ENCODE peak calls at places on chromosomes 5 and 9, in four cellular contexts. One of them, this sample, is unnamed.

GRCh38 chr5:95726811-95727763 is 4.0 kb upstream of the RHOBTB3 start:
- DNase-seq in activated T-cell treated with anti-CD3 and anti-CD28 coated beads, Interleukin-2, amount 50 U/mL, for 72 hours: no peak
- DNase-seq in CD8-positive, alpha-beta T cell: no peak
- DNase-seq in activated CD4-positive, alpha-beta T cell treated with anti-CD3 and anti-CD28 coated beads for 4 hours: no peak
- DNase-seq in this sample: no peak

GRCh38 chr5:172775326-172776234 is 4.6 kb upstream of the DUSP1 start:
- DNase-seq in activated CD4-positive, alpha-beta T cell treated with anti-CD3 and anti-CD28 coated beads for 4 hours: no peak
- DNase-seq in activated T-cell treated with anti-CD3 and anti-CD28 coated beads, Interleukin-2, amount 50 U/mL, for 72 hours: no peak
- DNase-seq in CD8-positive, alpha-beta T cell: no peak
- DNase-seq in this sample: no peak

GRCh38 chr9:114172981-114173833 is 17.9 kb downstream of the COL27A1 start:
- DNase-seq in activated CD4-positive, alpha-beta T cell treated with anti-CD3 and anti-CD28 coated beads for 4 hours: no peak
- DNase-seq in CD8-positive, alpha-beta T cell: no peak
- DNase-seq in activated T-cell treated with anti-CD3 and anti-CD28 coated beads, Interleukin-2, amount 50 U/mL, for 72 hours: no peak
- DNase-seq in this sample: no peak

GRCh38 chr5:36607838-36608783 is 1.7 kb downstream of the SLC1A3 start:
- DNase-seq in CD8-positive, alpha-beta T cell: no peak
- DNase-seq in activated T-cell treated with anti-CD3 and anti-CD28 coated beads, Interleukin-2, amount 50 U/mL, for 72 hours: no peak
- DNase-seq in activated CD4-positive, alpha-beta T cell treated with anti-CD3 and anti-CD28 coated beads for 4 hours: no peak
- DNase-seq in this sample: no peak

GRCh38 chr9:85479305-85479704 is 262.4 kb downstream of the AGTPBP1 start:
- DNase-seq in CD8-positive, alpha-beta T cell: no peak
- DNase-seq in activated CD4-positive, alpha-beta T cell treated with anti-CD3 and anti-CD28 coated beads for 4 hours: no peak
- DNase-seq in activated T-cell treated with anti-CD3 and anti-CD28 coated beads, Interleukin-2, amount 50 U/mL, for 72 hours: no peak
- DNase-seq in this sample: no peak

GRCh38 chr5:7850533-7851239 is at the start of gene CFAP90:
- DNase-seq in activated CD4-positive, alpha-beta T cell treated with anti-CD3 and anti-CD28 coated beads for 4 hours: peak
- DNase-seq in activated T-cell treated with anti-CD3 and anti-CD28 coated beads, Interleukin-2, amount 50 U/mL, for 72 hours: no peak
- DNase-seq in CD8-positive, alpha-beta T cell: no peak
- DNase-seq in this sample: peak

GRCh38 chr5:130282044-130282443 is 377.8 kb downstream of the CHSY3 start:
- DNase-seq in activated T-cell treated with anti-CD3 and anti-CD28 coated beads, Interleukin-2, amount 50 U/mL, for 72 hours: no peak
- DNase-seq in CD8-positive, alpha-beta T cell: no peak
- DNase-seq in activated CD4-positive, alpha-beta T cell treated with anti-CD3 and anti-CD28 coated beads for 4 hours: no peak
- DNase-seq in this sample: no peak

GRCh38 chr9:123322771-123323481 is 33.1 kb upstream of the CRB2 start:
- DNase-seq in activated CD4-positive, alpha-beta T cell treated with anti-CD3 and anti-CD28 coated beads for 4 hours: peak
- DNase-seq in activated T-cell treated with anti-CD3 and anti-CD28 coated beads, Interleukin-2, amount 50 U/mL, for 72 hours: peak
- DNase-seq in CD8-positive, alpha-beta T cell: peak
- DNase-seq in this sample: peak

GRCh38 chr9:87119328-87119881 is 172.1 kb upstream of the GAS1 start:
- DNase-seq in activated T-cell treated with anti-CD3 and anti-CD28 coated beads, Interleukin-2, amount 50 U/mL, for 72 hours: no peak
- DNase-seq in CD8-positive, alpha-beta T cell: no peak
- DNase-seq in activated CD4-positive, alpha-beta T cell treated with anti-CD3 and anti-CD28 coated beads for 4 hours: no peak
- DNase-seq in this sample: no peak

GRCh38 chr5:170046221-170046620 is 59.5 kb upstream of the FOXI1 start:
- DNase-seq in activated T-cell treated with anti-CD3 and anti-CD28 coated beads, Interleukin-2, amount 50 U/mL, for 72 hours: no peak
- DNase-seq in activated CD4-positive, alpha-beta T cell treated with anti-CD3 and anti-CD28 coated beads for 4 hours: no peak
- DNase-seq in CD8-positive, alpha-beta T cell: no peak
- DNase-seq in this sample: no peak

GRCh38 chr5:100900796-100901731 is 2.0 kb downstream of the ST8SIA4 start:
- DNase-seq in activated CD4-positive, alpha-beta T cell treated with anti-CD3 and anti-CD28 coated beads for 4 hours: peak
- DNase-seq in CD8-positive, alpha-beta T cell: peak
- DNase-seq in activated T-cell treated with anti-CD3 and anti-CD28 coated beads, Interleukin-2, amount 50 U/mL, for 72 hours: peak
- DNase-seq in this sample: peak

GRCh38 chr5:181261320-181262085 is 560 bp upstream of the TRIM52 start:
- DNase-seq in activated CD4-positive, alpha-beta T cell treated with anti-CD3 and anti-CD28 coated beads for 4 hours: peak
- DNase-seq in activated T-cell treated with anti-CD3 and anti-CD28 coated beads, Interleukin-2, amount 50 U/mL, for 72 hours: peak
- DNase-seq in CD8-positive, alpha-beta T cell: peak
- DNase-seq in this sample: peak

GRCh38 chr9:130561056-130561455 is 18.3 kb upstream of the FUBP3 start:
- DNase-seq in CD8-positive, alpha-beta T cell: no peak
- DNase-seq in activated T-cell treated with anti-CD3 and anti-CD28 coated beads, Interleukin-2, amount 50 U/mL, for 72 hours: no peak
- DNase-seq in activated CD4-positive, alpha-beta T cell treated with anti-CD3 and anti-CD28 coated beads for 4 hours: no peak
- DNase-seq in this sample: no peak

GRCh38 chr5:14816999-14817761 is 54.4 kb downstream of the ANKH start:
- DNase-seq in activated CD4-positive, alpha-beta T cell treated with anti-CD3 and anti-CD28 coated beads for 4 hours: no peak
- DNase-seq in CD8-positive, alpha-beta T cell: no peak
- DNase-seq in activated T-cell treated with anti-CD3 and anti-CD28 coated beads, Interleukin-2, amount 50 U/mL, for 72 hours: peak
- DNase-seq in this sample: no peak

GRCh38 chr9:90027296-90027790 is 422.5 kb downstream of the GADD45G start:
- DNase-seq in CD8-positive, alpha-beta T cell: no peak
- DNase-seq in activated CD4-positive, alpha-beta T cell treated with anti-CD3 and anti-CD28 coated beads for 4 hours: no peak
- DNase-seq in activated T-cell treated with anti-CD3 and anti-CD28 coated beads, Interleukin-2, amount 50 U/mL, for 72 hours: no peak
- DNase-seq in this sample: no peak